ENCODE peak calls at places on chromosomes 5 and 9, in eight cellular contexts. T is IMR-90, I is body of pancreas, D is tibial nerve, K is erythroblast, S is GM12878, Z is K562, M is H54. L is an unnamed sample.

GRCh38 chr5:149060325-149060724 is 2.5 kb downstream of the SH3TC2 start:
- DNase-seq in S (no peak), D (peak), Z (no peak), I (no peak), T (peak), M (no peak), K (peak), L (peak)

GRCh38 chr5:80761966-80762365 is 107.2 kb upstream of the DHFR start:
- DNase-seq in K (no peak), D (no peak), I (no peak), Z (no peak), T (peak), S (no peak), M (no peak), L (no peak)

GRCh38 chr5:81251922-81252321 is 18.8 kb downstream of the CKMT2 start:
- DNase-seq in I (no peak), T (no peak), M (no peak), K (no peak), D (no peak), S (no peak), Z (no peak), L (no peak)

GRCh38 chr9:113997610-113998009 is 80.5 kb downstream of the AMBP start:
- DNase-seq in M (no peak), I (no peak), T (no peak), D (no peak), K (no peak), S (no peak), Z (no peak), L (no peak)

GRCh38 chr9:116115731-116116353 is 37.7 kb upstream of the PAPPA start:
- DNase-seq in M (no peak), K (no peak), Z (no peak), D (no peak), I (no peak), T (peak), S (no peak), L (no peak)

GRCh38 chr5:66436721-66437120 is 159.5 kb upstream of the MAST4 start:
- DNase-seq in M (no peak), D (no peak), S (no peak), T (no peak), K (no peak), Z (no peak), I (no peak), L (no peak)

GRCh38 chr5:124056326-124057160 is 544.6 kb downstream of the CSNK1G3 start:
- DNase-seq in D (no peak), T (no peak), Z (no peak), I (no peak), K (no peak), M (no peak), S (peak), L (no peak)

GRCh38 chr5:151020304-151021031 is at the start of gene GPX3:
- DNase-seq in S (no peak), D (peak), M (peak), T (peak), Z (no peak), K (peak), I (peak), L (peak)

GRCh38 chr5:154653764-154654483 is 101.3 kb upstream of the LARP1 start:
- DNase-seq in Z (peak), S (no peak), D (no peak), T (no peak), K (peak), I (no peak), M (no peak), L (no peak)

GRCh38 chr9:38227656-38228055 is 158.6 kb upstream of the SHB start:
- DNase-seq in Z (no peak), S (no peak), D (no peak), I (no peak), K (no peak), T (peak), M (no peak), L (no peak)

GRCh38 chr5:180808461-180809000 is 5.9 kb upstream of the MGAT1 start:
- DNase-seq in M (no peak), Z (no peak), S (no peak), K (no peak), I (peak), D (no peak), T (no peak), L (no peak)

GRCh38 chr5:141941307-141941706 is 16.7 kb downstream of the PCDH12 start:
- DNase-seq in D (no peak), K (no peak), I (no peak), Z (no peak), S (no peak), M (no peak), T (no peak), L (no peak)

GRCh38 chr5:134127376-134127861 is 12.9 kb downstream of the TCF7 start:
- DNase-seq in I (peak), D (no peak), M (no peak), Z (no peak), T (peak), S (peak), K (no peak), L (no peak)

GRCh38 chr9:136514022-136514714 is 31.3 kb upstream of the SEC16A start:
- DNase-seq in Z (no peak), K (no peak), T (no peak), S (no peak), I (no peak), M (no peak), D (no peak), L (no peak)

GRCh38 chr9:97600531-97601227 is 32.5 kb downstream of the TSTD2 start:
- DNase-seq in D (no peak), K (no peak), Z (no peak), I (no peak), M (no peak), S (no peak), T (no peak), L (no peak)

GRCh38 chr5:115656404-115656803 is 30.6 kb upstream of the TMED7 start:
- DNase-seq in Z (no peak), I (no peak), K (no peak), M (no peak), T (no peak), S (no peak), D (no peak), L (no peak)

GRCh38 chr5:179734536-179735164 is 2.0 kb downstream of the MAML1 start:
- DNase-seq in M (no peak), Z (no peak), S (no peak), I (no peak), T (no peak), D (no peak), K (peak), L (no peak)

GRCh38 chr5:81852277-81853004 is 101.5 kb upstream of the SSBP2 start:
- DNase-seq in Z (peak), I (peak), S (no peak), K (peak), M (no peak), T (peak), D (no peak), L (peak)

GRCh38 chr5:138177936-138178515 is 404 bp downstream of the BRD8 start:
- DNase-seq in T (peak), I (peak), Z (peak), D (no peak), M (peak), S (no peak), K (peak), L (peak)

GRCh38 chr5:174589599-174589998 is 134.8 kb upstream of the MSX2 start:
- DNase-seq in Z (peak), I (no peak), K (no peak), D (no peak), T (no peak), S (no peak), M (no peak), L (no peak)

DNA sequence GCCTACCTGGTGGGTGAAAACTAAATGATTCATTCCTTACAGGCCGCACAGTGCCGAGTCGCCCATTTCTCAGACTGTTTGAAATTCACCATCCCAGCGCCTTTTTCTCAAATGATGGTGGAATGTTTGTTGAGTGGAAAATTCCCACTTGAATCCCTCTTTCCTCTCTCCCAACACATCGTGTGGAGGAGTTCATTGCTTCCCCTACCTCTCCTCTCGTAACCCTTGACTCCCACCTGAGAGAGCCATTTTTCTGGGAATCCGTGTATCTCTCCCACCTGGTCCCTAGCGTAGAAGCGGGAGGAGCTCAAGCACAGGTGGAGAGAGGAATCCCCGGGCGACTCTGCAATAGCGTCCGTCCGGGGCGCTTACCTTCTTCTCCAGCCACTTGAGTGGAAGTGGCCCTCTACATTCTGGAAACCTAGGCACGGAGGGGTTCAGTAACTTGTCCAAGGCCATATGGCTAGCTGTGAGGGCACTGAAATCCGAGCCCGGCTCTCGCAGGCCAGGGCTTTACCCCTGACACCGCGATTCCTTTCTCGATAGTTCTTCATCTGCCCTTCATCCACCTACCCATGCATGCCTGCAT is 661 bp downstream of the OSMR start:
- DNase-seq in T (peak), S (no peak), M (no peak), D (no peak), I (no peak), Z (no peak), K (no peak), L (no peak)
- TF ChIP-seq POLR2A in T (no peak), S (no peak), M (no peak), D (no peak), I (no peak), Z (no peak), K (no peak), L (no peak)

GRCh38 chr5:74543162-74543995 is 97.1 kb downstream of the ENC1 start:
- DNase-seq in K (no peak), T (peak), D (no peak), Z (no peak), M (peak), I (peak), S (no peak), L (no peak)
- TF ChIP-seq POLR2A in K (no peak), T (no peak), D (no peak), Z (no peak), M (peak), I (peak), S (no peak), L (no peak)

DNA sequence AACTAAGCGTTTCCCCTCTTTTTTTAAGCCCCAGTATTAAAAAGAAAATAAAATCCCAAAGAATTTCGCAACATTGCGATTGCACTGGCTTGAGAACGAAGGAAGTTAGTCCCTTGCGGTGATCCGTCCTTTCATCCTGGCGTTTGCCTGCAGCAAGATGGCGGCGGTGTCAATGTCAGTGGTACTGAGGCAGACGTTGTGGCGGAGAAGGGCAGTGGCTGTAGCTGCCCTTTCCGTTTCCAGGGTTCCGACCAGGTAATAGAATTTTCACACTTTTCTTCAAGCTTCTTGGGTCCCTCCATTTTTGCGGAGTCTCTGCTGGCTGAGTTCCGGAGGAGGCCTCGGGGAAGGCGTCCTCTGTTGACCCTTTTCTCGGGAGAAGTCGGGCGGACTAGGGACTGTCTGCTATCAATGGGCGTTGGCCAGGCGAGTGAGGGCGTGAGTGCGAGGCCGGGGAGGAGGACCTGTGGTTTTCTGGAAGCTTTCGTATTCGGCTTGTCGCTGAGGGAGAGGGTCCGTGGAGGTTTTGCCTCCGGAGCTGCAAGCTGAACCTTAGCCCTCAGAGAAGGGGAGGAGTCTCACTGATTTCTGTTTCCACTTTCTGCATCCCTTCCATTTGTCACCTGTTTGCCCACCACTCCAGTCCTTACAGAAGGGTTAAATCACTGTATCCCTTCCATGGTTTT is at the start of gene NDUFS4:
- DNase-seq in Z (peak), T (peak), S (peak), D (peak), M (peak), I (peak), K (peak), L (peak)
- TF ChIP-seq POLR2A in Z (peak), T (peak), S (peak), D (no peak), M (peak), I (peak), K (peak), L (peak)

GRCh38 chr5:54518146-54519082 is 855 bp downstream of the SNX18 start:
- DNase-seq in Z (peak), K (peak), M (no peak), D (no peak), S (no peak), I (peak), T (peak), L (peak)

GRCh38 chr5:54516051-54516645 is 1.4 kb upstream of the SNX18 start:
- DNase-seq in S (no peak), Z (no peak), M (no peak), K (no peak), I (no peak), T (peak), D (no peak), L (no peak)

GRCh38 chr5:54517174-54517511 is 416 bp upstream of the SNX18 start:
- DNase-seq in T (no peak), K (no peak), S (no peak), D (no peak), Z (no peak), M (no peak), I (no peak), L (no peak)

GRCh38 chr5:54519083-54519541 is 1.6 kb downstream of the SNX18 start:
- DNase-seq in S (no peak), T (no peak), D (no peak), M (no peak), Z (no peak), K (no peak), I (no peak), L (peak)

GRCh38 chr5:54517512-54518145 is at the start of gene SNX18:
- DNase-seq in M (peak), Z (peak), D (peak), S (peak), T (peak), K (peak), I (peak), L (peak)
- TF ChIP-seq POLR2A in M (peak), Z (no peak), D (peak), S (peak), T (peak), K (peak), I (peak), L (peak)